ENCODE peak calls at places on chromosomes 12 and 14, in nine cellular contexts. Z, Y, C, H, W, X, G, F and I are unnamed samples.

GRCh38 chr14:80275208-80275850 is 64.0 kb upstream of the DIO2 start:
- DNase-seq in X (no peak), Z (no peak), C (no peak), F (no peak), W (no peak), Y (peak; percentile 4), H (no peak), G (no peak), I (peak; percentile 36)

GRCh38 chr12:66398931-66399625 is 96.8 kb downstream of the HELB start:
- DNase-seq in Z (no peak), F (no peak), C (no peak), Y (no peak), X (no peak), G (no peak), H (no peak), W (no peak), I (no peak)

GRCh38 chr12:7433276-7433822 is 10.6 kb downstream of the CD163L1 start:
- DNase-seq in W (no peak), C (no peak), X (no peak), H (no peak), F (no peak), G (no peak), Z (no peak), Y (peak; percentile 78), I (peak; percentile 60)

GRCh38 chr14:51095854-51096823 is 1.2 kb upstream of the TRIM9 start:
- DNase-seq in X (no peak), F (no peak), H (peak; percentile 24), Z (peak; percentile 87), G (peak; percentile 12), C (peak; percentile 19), W (peak; percentile 59), Y (peak; percentile 3), I (peak; percentile 38)

GRCh38 chr14:61479746-61480502 is 158.5 kb downstream of the PRKCH start:
- DNase-seq in W (no peak), H (no peak), Z (no peak), Y (no peak), C (no peak), X (no peak), G (no peak), F (no peak), I (peak; percentile 22)

GRCh38 chr12:54141534-54142475 is 47.0 kb downstream of the SMUG1 start:
- DNase-seq in F (no peak), H (no peak), X (no peak), W (no peak), C (no peak), G (no peak), Z (no peak), Y (peak; percentile 36), I (peak; percentile 84)

GRCh38 chr12:64678835-64679234 is 68.5 kb downstream of the RASSF3 start:
- DNase-seq in H (no peak), F (no peak), G (no peak), W (no peak), X (no peak), Z (no peak), Y (no peak), C (no peak), I (no peak)

GRCh38 chr14:91396959-91397815 is 20.4 kb downstream of the CCDC88C start:
- DNase-seq in H (peak; percentile 63), W (peak; percentile 89), F (peak; percentile 44), C (no peak), G (no peak), Y (no peak), Z (peak; percentile 30), X (peak; percentile 72), I (no peak)

GRCh38 chr14:51957950-51958349 is 31.4 kb upstream of the RTRAF start:
- DNase-seq in C (no peak), X (no peak), H (no peak), Y (no peak), W (peak; percentile 14), F (no peak), Z (no peak), G (no peak), I (no peak)

GRCh38 chr12:27277846-27278260 is 33.8 kb downstream of the STK38L start:
- DNase-seq in W (no peak), Z (no peak), Y (peak; percentile 84), F (no peak), G (peak; percentile 73), H (peak; percentile 66), X (no peak), C (no peak), I (peak; percentile 72)

GRCh38 chr12:94304012-94304411 is 155.6 kb downstream of the PLXNC1 start:
- DNase-seq in H (no peak), Z (no peak), Y (no peak), G (no peak), X (no peak), C (no peak), W (no peak), F (no peak), I (no peak)

GRCh38 chr12:106733660-106734059 is 40.8 kb upstream of the RIC8B start:
- DNase-seq in G (no peak), W (no peak), F (no peak), H (no peak), X (no peak), Y (no peak), C (no peak), Z (no peak), I (no peak)

GRCh38 chr14:99479903-99480855 is 480 bp downstream of the SETD3 start:
- DNase-seq in C (peak; percentile 58), F (peak; percentile 5), Z (no peak), H (no peak), Y (peak; percentile 63), W (peak; percentile 25), X (peak; percentile 54), G (peak; percentile 24), I (peak; percentile 69)

GRCh38 chr12:79063258-79063657 is 198.7 kb downstream of the SYT1 start:
- DNase-seq in X (no peak), Z (no peak), C (no peak), Y (no peak), H (no peak), G (no peak), F (no peak), W (no peak), I (no peak)

GRCh38 chr14:32419429-32419828 is 90.3 kb downstream of the AKAP6 start:
- DNase-seq in X (no peak), W (no peak), H (no peak), Z (peak; percentile 40), C (no peak), Y (no peak), F (no peak), G (no peak), I (no peak)

GRCh38 chr12:76299536-76300296 is 48.5 kb downstream of the BBS10 start:
- DNase-seq in Y (no peak), G (peak; percentile 30), F (no peak), H (no peak), Z (no peak), X (no peak), W (no peak), C (no peak), I (peak; percentile 31)